ENCODE peak calls at places on chromosome 16, in nine cellular contexts. One of them, this sample, is unnamed.

GRCh38 chr16:88907768-88908167 is 41.3 kb upstream of the PABPN1L start:
- DNase-seq in cardiac muscle cell: peak
- DNase-seq in GM12878: no peak
- DNase-seq in fibroblast of mammary gland: peak
- DNase-seq in heart right ventricle: no peak
- DNase-seq in heart left ventricle: no peak
- DNase-seq in thoracic aorta: no peak
- DNase-seq in CD8-positive, alpha-beta memory T cell: no peak
- DNase-seq in Panc1: no peak
- DNase-seq in this sample: no peak

GRCh38 chr16:87273471-87274030 is 43.6 kb downstream of the C16orf95 start:
- DNase-seq in cardiac muscle cell: no peak
- DNase-seq in GM12878: no peak
- DNase-seq in fibroblast of mammary gland: no peak
- DNase-seq in heart right ventricle: no peak
- DNase-seq in heart left ventricle: no peak
- DNase-seq in thoracic aorta: no peak
- DNase-seq in CD8-positive, alpha-beta memory T cell: no peak
- DNase-seq in Panc1: no peak
- DNase-seq in this sample: no peak

GRCh38 chr16:27253526-27253930 is 15.0 kb downstream of the NSMCE1 start:
- DNase-seq in cardiac muscle cell: peak
- DNase-seq in GM12878: no peak
- DNase-seq in fibroblast of mammary gland: peak
- DNase-seq in heart right ventricle: no peak
- DNase-seq in heart left ventricle: no peak
- DNase-seq in thoracic aorta: no peak
- DNase-seq in CD8-positive, alpha-beta memory T cell: no peak
- DNase-seq in Panc1: no peak
- DNase-seq in this sample: peak

GRCh38 chr16:77963185-77964044 is 58.9 kb upstream of the CLEC3A start:
- DNase-seq in cardiac muscle cell: no peak
- DNase-seq in GM12878: peak
- DNase-seq in fibroblast of mammary gland: no peak
- DNase-seq in heart right ventricle: no peak
- DNase-seq in heart left ventricle: no peak
- DNase-seq in thoracic aorta: no peak
- DNase-seq in CD8-positive, alpha-beta memory T cell: no peak
- DNase-seq in Panc1: no peak
- DNase-seq in this sample: no peak

GRCh38 chr16:49854227-49855203 is 1.4 kb downstream of the ZNF423 start:
- DNase-seq in cardiac muscle cell: no peak
- DNase-seq in GM12878: no peak
- DNase-seq in fibroblast of mammary gland: no peak
- DNase-seq in heart right ventricle: no peak
- DNase-seq in heart left ventricle: no peak
- DNase-seq in thoracic aorta: no peak
- DNase-seq in CD8-positive, alpha-beta memory T cell: no peak
- DNase-seq in Panc1: no peak
- DNase-seq in this sample: no peak

GRCh38 chr16:28001642-28002041 is 61.9 kb downstream of the GSG1L start:
- DNase-seq in cardiac muscle cell: no peak
- DNase-seq in GM12878: no peak
- DNase-seq in fibroblast of mammary gland: no peak
- DNase-seq in heart right ventricle: no peak
- DNase-seq in heart left ventricle: peak
- DNase-seq in thoracic aorta: no peak
- DNase-seq in CD8-positive, alpha-beta memory T cell: no peak
- DNase-seq in Panc1: no peak
- DNase-seq in this sample: no peak

GRCh38 chr16:48535831-48536599 is 74.0 kb downstream of the N4BP1 start:
- DNase-seq in cardiac muscle cell: peak
- DNase-seq in GM12878: peak
- DNase-seq in fibroblast of mammary gland: peak
- DNase-seq in heart right ventricle: peak
- DNase-seq in heart left ventricle: peak
- DNase-seq in thoracic aorta: no peak
- DNase-seq in CD8-positive, alpha-beta memory T cell: no peak
- DNase-seq in Panc1: no peak
- DNase-seq in this sample: no peak

GRCh38 chr16:87851141-87851587 is 18.1 kb downstream of the SLC7A5 start:
- DNase-seq in cardiac muscle cell: no peak
- DNase-seq in GM12878: no peak
- DNase-seq in fibroblast of mammary gland: no peak
- DNase-seq in heart right ventricle: no peak
- DNase-seq in heart left ventricle: no peak
- DNase-seq in thoracic aorta: no peak
- DNase-seq in CD8-positive, alpha-beta memory T cell: no peak
- DNase-seq in Panc1: no peak
- DNase-seq in this sample: no peak

GRCh38 chr16:48517493-48517892 is 92.5 kb downstream of the N4BP1 start:
- DNase-seq in cardiac muscle cell: no peak
- DNase-seq in GM12878: no peak
- DNase-seq in fibroblast of mammary gland: peak
- DNase-seq in heart right ventricle: no peak
- DNase-seq in heart left ventricle: no peak
- DNase-seq in thoracic aorta: no peak
- DNase-seq in CD8-positive, alpha-beta memory T cell: no peak
- DNase-seq in Panc1: no peak
- DNase-seq in this sample: no peak

GRCh38 chr16:59632266-59632855 is 898.2 kb upstream of the GOT2 start:
- DNase-seq in cardiac muscle cell: peak
- DNase-seq in GM12878: no peak
- DNase-seq in fibroblast of mammary gland: peak
- DNase-seq in heart right ventricle: no peak
- DNase-seq in heart left ventricle: no peak
- DNase-seq in thoracic aorta: no peak
- DNase-seq in CD8-positive, alpha-beta memory T cell: no peak
- DNase-seq in Panc1: no peak
- DNase-seq in this sample: no peak

GRCh38 chr16:27489421-27489820 is 60.3 kb downstream of the GTF3C1 start:
- DNase-seq in cardiac muscle cell: no peak
- DNase-seq in GM12878: no peak
- DNase-seq in fibroblast of mammary gland: no peak
- DNase-seq in heart right ventricle: no peak
- DNase-seq in heart left ventricle: no peak
- DNase-seq in thoracic aorta: no peak
- DNase-seq in CD8-positive, alpha-beta memory T cell: no peak
- DNase-seq in Panc1: no peak
- DNase-seq in this sample: no peak

GRCh38 chr16:53417976-53418375 is 16.3 kb upstream of the RBL2 start:
- DNase-seq in cardiac muscle cell: no peak
- DNase-seq in GM12878: no peak
- DNase-seq in fibroblast of mammary gland: no peak
- DNase-seq in heart right ventricle: no peak
- DNase-seq in heart left ventricle: no peak
- DNase-seq in thoracic aorta: no peak
- DNase-seq in CD8-positive, alpha-beta memory T cell: no peak
- DNase-seq in Panc1: no peak
- DNase-seq in this sample: no peak

GRCh38 chr16:22814330-22815105 is 556 bp downstream of the HS3ST2 start:
- DNase-seq in cardiac muscle cell: no peak
- DNase-seq in GM12878: no peak
- DNase-seq in fibroblast of mammary gland: no peak
- DNase-seq in heart right ventricle: no peak
- DNase-seq in heart left ventricle: no peak
- DNase-seq in thoracic aorta: no peak
- DNase-seq in CD8-positive, alpha-beta memory T cell: no peak
- DNase-seq in Panc1: no peak
- DNase-seq in this sample: no peak

DNA sequence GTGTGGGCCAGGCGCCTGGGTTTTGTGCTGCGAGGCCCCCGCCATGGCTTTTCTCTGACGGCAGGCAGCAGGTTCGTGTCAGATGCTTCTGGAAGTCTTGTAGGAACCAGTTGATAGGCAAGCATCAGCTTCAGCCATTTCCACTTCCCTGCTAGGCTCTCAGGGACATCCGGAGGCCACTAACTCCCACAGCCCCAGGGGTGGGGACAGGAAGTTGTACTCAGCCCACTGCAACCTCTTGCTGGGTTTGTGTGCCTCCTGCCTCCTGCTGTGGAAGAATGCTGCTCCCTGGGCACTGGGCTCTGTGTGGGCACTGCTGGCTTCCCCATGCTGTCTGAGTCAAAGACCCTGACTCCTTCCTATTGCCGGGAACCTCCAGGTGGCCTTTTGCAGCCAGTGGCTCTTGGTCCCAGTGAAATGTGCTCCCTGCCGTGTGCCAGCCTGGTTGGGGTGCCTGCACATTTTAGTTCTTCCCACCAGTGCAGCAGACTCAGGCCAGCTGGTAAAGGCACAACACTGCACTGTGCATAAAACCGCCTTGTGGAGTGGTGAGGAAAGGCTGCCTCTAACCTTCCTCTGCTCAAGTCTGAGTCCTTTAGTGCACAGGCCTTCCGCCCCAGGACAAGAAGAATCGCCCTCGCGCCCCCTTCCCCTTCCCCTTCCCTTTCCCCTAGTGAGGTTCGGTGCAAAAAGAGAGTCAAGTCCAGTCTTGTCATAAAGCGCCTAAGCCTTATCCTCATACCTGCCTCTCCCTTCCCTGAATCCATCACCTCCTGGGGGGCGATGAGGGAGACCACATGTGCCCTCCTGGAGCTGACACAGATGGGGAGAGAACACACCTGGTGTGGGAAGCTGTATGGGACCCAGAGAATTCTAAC is 16.6 kb downstream of the LDHD start:
- DNase-seq in cardiac muscle cell: no peak
- DNase-seq in GM12878: no peak
- DNase-seq in fibroblast of mammary gland: no peak
- DNase-seq in heart right ventricle: peak
- DNase-seq in heart left ventricle: peak
- DNase-seq in thoracic aorta: no peak
- DNase-seq in CD8-positive, alpha-beta memory T cell: peak
- DNase-seq in Panc1: no peak
- DNase-seq in this sample: no peak
- H3K4me3 ChIP-seq in cardiac muscle cell: no peak
- H3K4me3 ChIP-seq in GM12878: no peak
- H3K4me3 ChIP-seq in fibroblast of mammary gland: no peak
- H3K4me3 ChIP-seq in heart right ventricle: no peak
- H3K4me3 ChIP-seq in heart left ventricle: no peak
- H3K4me3 ChIP-seq in thoracic aorta: no peak
- H3K4me3 ChIP-seq in CD8-positive, alpha-beta memory T cell: no peak
- H3K4me3 ChIP-seq in Panc1: no peak
- H3K4me3 ChIP-seq in this sample: no peak

GRCh38 chr16:980595-980854 is 1.0 kb upstream of the SOX8 start:
- DNase-seq in cardiac muscle cell: no peak
- DNase-seq in GM12878: no peak
- DNase-seq in fibroblast of mammary gland: no peak
- DNase-seq in heart right ventricle: no peak
- DNase-seq in heart left ventricle: no peak
- DNase-seq in thoracic aorta: no peak
- DNase-seq in CD8-positive, alpha-beta memory T cell: no peak
- DNase-seq in Panc1: no peak
- DNase-seq in this sample: no peak

GRCh38 chr16:979859-980594 is 1.5 kb upstream of the SOX8 start:
- DNase-seq in cardiac muscle cell: no peak
- DNase-seq in GM12878: no peak
- DNase-seq in fibroblast of mammary gland: no peak
- DNase-seq in heart right ventricle: no peak
- DNase-seq in heart left ventricle: no peak
- DNase-seq in thoracic aorta: no peak
- DNase-seq in CD8-positive, alpha-beta memory T cell: no peak
- DNase-seq in Panc1: no peak
- DNase-seq in this sample: no peak

GRCh38 chr16:983044-984030 is 1.8 kb downstream of the SOX8 start:
- DNase-seq in cardiac muscle cell: peak
- DNase-seq in GM12878: no peak
- DNase-seq in fibroblast of mammary gland: no peak
- DNase-seq in heart right ventricle: no peak
- DNase-seq in heart left ventricle: no peak
- DNase-seq in thoracic aorta: no peak
- DNase-seq in CD8-positive, alpha-beta memory T cell: no peak
- DNase-seq in Panc1: no peak
- DNase-seq in this sample: no peak

GRCh38 chr16:982152-983043 is 828 bp downstream of the SOX8 start:
- DNase-seq in cardiac muscle cell: no peak
- DNase-seq in GM12878: no peak
- DNase-seq in fibroblast of mammary gland: no peak
- DNase-seq in heart right ventricle: no peak
- DNase-seq in heart left ventricle: no peak
- DNase-seq in thoracic aorta: no peak
- DNase-seq in CD8-positive, alpha-beta memory T cell: no peak
- DNase-seq in Panc1: no peak
- DNase-seq in this sample: no peak

GRCh38 chr16:981695-982151 is at the start of gene SOX8:
- DNase-seq in cardiac muscle cell: no peak
- DNase-seq in GM12878: no peak
- DNase-seq in fibroblast of mammary gland: no peak
- DNase-seq in heart right ventricle: no peak
- DNase-seq in heart left ventricle: no peak
- DNase-seq in thoracic aorta: no peak
- DNase-seq in CD8-positive, alpha-beta memory T cell: no peak
- DNase-seq in Panc1: no peak
- DNase-seq in this sample: no peak
- H3K4me3 ChIP-seq in cardiac muscle cell: peak
- H3K4me3 ChIP-seq in GM12878: no peak
- H3K4me3 ChIP-seq in fibroblast of mammary gland: no peak
- H3K4me3 ChIP-seq in heart right ventricle: peak
- H3K4me3 ChIP-seq in heart left ventricle: peak
- H3K4me3 ChIP-seq in thoracic aorta: peak
- H3K4me3 ChIP-seq in CD8-positive, alpha-beta memory T cell: peak
- H3K4me3 ChIP-seq in Panc1: peak
- H3K4me3 ChIP-seq in this sample: peak

GRCh38 chr16:52265446-52265861 is 281.5 kb downstream of the TOX3 start:
- DNase-seq in cardiac muscle cell: no peak
- DNase-seq in GM12878: no peak
- DNase-seq in fibroblast of mammary gland: no peak
- DNase-seq in heart right ventricle: no peak
- DNase-seq in heart left ventricle: no peak
- DNase-seq in thoracic aorta: no peak
- DNase-seq in CD8-positive, alpha-beta memory T cell: no peak
- DNase-seq in Panc1: no peak
- DNase-seq in this sample: no peak

DNA sequence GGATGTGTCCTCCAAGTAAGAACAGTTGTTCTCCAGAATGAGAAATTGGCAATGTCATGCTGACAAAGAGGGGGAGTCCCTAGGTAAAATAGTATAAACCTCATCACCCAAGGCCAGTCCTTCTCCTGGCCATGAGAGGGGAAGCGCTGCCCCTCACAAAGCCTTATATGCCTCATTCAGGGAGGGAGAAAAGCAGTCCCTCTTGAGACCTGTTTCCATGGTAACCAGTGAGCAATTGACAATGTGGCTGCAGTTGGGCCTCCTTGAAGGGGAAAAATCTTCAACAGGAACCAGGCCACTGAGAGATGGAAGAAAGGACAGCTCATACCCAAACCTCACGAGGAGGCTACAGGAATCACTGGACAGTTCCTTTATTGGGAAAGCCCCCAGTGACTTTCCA is 275.9 kb downstream of the TOX3 start:
- DNase-seq in cardiac muscle cell: no peak
- DNase-seq in GM12878: no peak
- DNase-seq in fibroblast of mammary gland: no peak
- DNase-seq in heart right ventricle: no peak
- DNase-seq in heart left ventricle: no peak
- DNase-seq in thoracic aorta: no peak
- DNase-seq in CD8-positive, alpha-beta memory T cell: no peak
- DNase-seq in Panc1: no peak
- DNase-seq in this sample: no peak
- H3K4me3 ChIP-seq in cardiac muscle cell: no peak
- H3K4me3 ChIP-seq in GM12878: no peak
- H3K4me3 ChIP-seq in fibroblast of mammary gland: no peak
- H3K4me3 ChIP-seq in heart right ventricle: no peak
- H3K4me3 ChIP-seq in heart left ventricle: no peak
- H3K4me3 ChIP-seq in thoracic aorta: no peak
- H3K4me3 ChIP-seq in CD8-positive, alpha-beta memory T cell: no peak
- H3K4me3 ChIP-seq in Panc1: no peak
- H3K4me3 ChIP-seq in this sample: no peak

GRCh38 chr16:31273187-31273586 is 13.4 kb downstream of the ITGAM start:
- DNase-seq in cardiac muscle cell: no peak
- DNase-seq in GM12878: no peak
- DNase-seq in fibroblast of mammary gland: peak
- DNase-seq in heart right ventricle: no peak
- DNase-seq in heart left ventricle: no peak
- DNase-seq in thoracic aorta: no peak
- DNase-seq in CD8-positive, alpha-beta memory T cell: no peak
- DNase-seq in Panc1: no peak
- DNase-seq in this sample: no peak
- H3K4me3 ChIP-seq in cardiac muscle cell: no peak
- H3K4me3 ChIP-seq in GM12878: no peak
- H3K4me3 ChIP-seq in fibroblast of mammary gland: no peak
- H3K4me3 ChIP-seq in heart right ventricle: no peak
- H3K4me3 ChIP-seq in heart left ventricle: no peak
- H3K4me3 ChIP-seq in thoracic aorta: no peak
- H3K4me3 ChIP-seq in CD8-positive, alpha-beta memory T cell: no peak
- H3K4me3 ChIP-seq in Panc1: no peak
- H3K4me3 ChIP-seq in this sample: no peak